ENCODE peak calls at places on chromosomes 5 and 9, in eight cellular contexts. M is nucleus accumbens; N is RPMI7951; B is stimulated activated naive CD8-positive, alpha-beta T cell treated with anti-CD3 and anti-CD28 coated beads, Interleukin-15, Interleukin-2, amounts not matched to agents 100 U/mL and 50 U/mL, for 24 hours; U is HTR-8/SVneo; H is stimulated activated CD4-positive, alpha-beta T cell treated with anti-CD3 and anti-CD28 coated beads, Interleukin-15, amount 100 ng/mL, for 1 hour; G is hippocampal formation; X is AG04450. Q is an unnamed sample.

GRCh38 chr9:94642526-94642925 is 3.2 kb upstream of the FBP1 start:
- DNase-seq in M (no peak), N (no peak), B (no peak), U (no peak), H (no peak), G (no peak), X (no peak), Q (no peak)

GRCh38 chr9:12875216-12875615 is 100.4 kb downstream of the LURAP1L start:
- DNase-seq in M (no peak), N (peak), B (no peak), U (no peak), H (no peak), G (no peak), X (no peak), Q (no peak)

GRCh38 chr5:41517909-41518308 is 7.5 kb upstream of the PLCXD3 start:
- DNase-seq in M (no peak), N (no peak), B (no peak), U (no peak), H (no peak), G (no peak), X (no peak), Q (no peak)

GRCh38 chr5:15598294-15598902 is 98.4 kb downstream of the FBXL7 start:
- DNase-seq in M (no peak), N (peak), B (peak), U (no peak), H (no peak), G (no peak), X (no peak), Q (no peak)

GRCh38 chr9:107683566-107683965 is 194.0 kb upstream of the KLF4 start:
- DNase-seq in M (no peak), N (no peak), B (no peak), U (no peak), H (no peak), G (no peak), X (no peak), Q (no peak)

GRCh38 chr5:118889165-118889564 is 99.2 kb downstream of the DTWD2 start:
- DNase-seq in M (no peak), N (no peak), B (no peak), U (no peak), H (no peak), G (no peak), X (no peak), Q (no peak)

GRCh38 chr9:19151425-19152159 is 24.3 kb upstream of the PLIN2 start:
- DNase-seq in M (no peak), N (no peak), B (no peak), U (no peak), H (no peak), G (no peak), X (no peak), Q (no peak)

GRCh38 chr5:34474573-34475021 is 181.5 kb upstream of the RAI14 start:
- DNase-seq in M (no peak), N (peak), B (no peak), U (peak), H (no peak), G (peak), X (peak), Q (peak)

GRCh38 chr9:105055922-105056321 is 128.0 kb upstream of the ABCA1 start:
- DNase-seq in M (no peak), N (no peak), B (no peak), U (no peak), H (no peak), G (no peak), X (no peak), Q (no peak)

GRCh38 chr5:83035373-83036170 is 41.6 kb downstream of the TMEM167A start:
- DNase-seq in M (peak), N (no peak), B (no peak), U (no peak), H (no peak), G (peak), X (no peak), Q (peak)

GRCh38 chr5:145752534-145752933 is 82.6 kb downstream of the PRELID2 start:
- DNase-seq in M (no peak), N (no peak), B (no peak), U (no peak), H (no peak), G (no peak), X (no peak), Q (no peak)

GRCh38 chr9:135983745-135984710 is 22.9 kb upstream of the UBAC1 start:
- DNase-seq in M (no peak), N (no peak), B (no peak), U (no peak), H (no peak), G (no peak), X (no peak), Q (no peak)

GRCh38 chr9:135339378-135339973 is 140.1 kb upstream of the PPP1R26 start:
- DNase-seq in M (no peak), N (no peak), B (no peak), U (no peak), H (no peak), G (no peak), X (no peak), Q (no peak)

GRCh38 chr5:4050203-4050602 is 454.6 kb downstream of the IRX1 start:
- DNase-seq in M (no peak), N (no peak), B (no peak), U (no peak), H (no peak), G (no peak), X (no peak), Q (no peak)

GRCh38 chr5:68499952-68500351 is 284.4 kb downstream of the PIK3R1 start:
- DNase-seq in M (no peak), N (no peak), B (no peak), U (no peak), H (no peak), G (no peak), X (no peak), Q (no peak)

GRCh38 chr9:83081846-83082245 is 18.9 kb upstream of the RASEF start:
- DNase-seq in M (no peak), N (no peak), B (no peak), U (no peak), H (no peak), G (no peak), X (no peak), Q (no peak)

GRCh38 chr5:148792649-148793048 is 33.8 kb upstream of the ADRB2 start:
- DNase-seq in M (no peak), N (no peak), B (no peak), U (no peak), H (no peak), G (no peak), X (no peak), Q (no peak)

GRCh38 chr5:109645591-109646236 is 44.0 kb upstream of the MAN2A1 start:
- DNase-seq in M (peak), N (no peak), B (no peak), U (no peak), H (no peak), G (peak), X (no peak), Q (peak)

GRCh38 chr5:168438349-168438748 is 47.9 kb upstream of the RARS1 start:
- DNase-seq in M (no peak), N (no peak), B (no peak), U (no peak), H (no peak), G (no peak), X (no peak), Q (no peak)

GRCh38 chr9:129701054-129701453 is 35.6 kb downstream of the PRRX2 start:
- DNase-seq in M (no peak), N (no peak), B (no peak), U (no peak), H (no peak), G (no peak), X (no peak), Q (no peak)

GRCh38 chr9:90906316-90907055 is 104.9 kb downstream of the SYK start:
- DNase-seq in M (no peak), N (peak), B (no peak), U (no peak), H (no peak), G (no peak), X (no peak), Q (no peak)

GRCh38 chr5:149646564-149646963 is 65.3 kb downstream of the ARHGEF37 start:
- DNase-seq in M (peak), N (peak), B (peak), U (no peak), H (no peak), G (no peak), X (no peak), Q (peak)

Q was measured in retina.